ENCODE peak calls at places on chromosomes 1 and 21, in four cellular contexts. J, K, V and W are unnamed samples.

GRCh38 chr1:174902531-174903099 is 97.1 kb upstream of the CACYBP start:
- DNase-seq in J (no peak), K (no peak), V (no peak), W (peak; percentile 34)

GRCh38 chr1:234961468-234962339 is 166.9 kb downstream of the TOMM20 start:
- DNase-seq in J (no peak), K (peak; percentile 23), V (peak; percentile 93), W (no peak)

GRCh38 chr1:16048573-16049189 is 5.1 kb downstream of the CLCNKB start:
- DNase-seq in J (no peak), K (no peak), V (peak; percentile 24), W (peak; percentile 44)

GRCh38 chr1:111778541-111779051 is 22.9 kb downstream of the DDX20 start:
- DNase-seq in J (no peak), K (no peak), V (peak; percentile 84), W (no peak)

GRCh38 chr1:228794173-228794572 is 58.9 kb downstream of the RHOU start:
- DNase-seq in J (no peak), K (no peak), V (no peak), W (no peak)

GRCh38 chr1:25971044-25971881 is 26.6 kb downstream of the PAFAH2 start:
- DNase-seq in J (no peak), K (no peak), V (no peak), W (no peak)

GRCh38 chr1:77316006-77316405 is 34.2 kb downstream of the AK5 start:
- DNase-seq in J (no peak), K (no peak), V (peak; percentile 78), W (no peak)

GRCh38 chr1:179129702-179130473 is 48.0 kb downstream of the TOR3A start:
- DNase-seq in J (no peak), K (no peak), V (no peak), W (no peak)

GRCh38 chr1:197199923-197200467 is 53.5 kb upstream of the ASPM start:
- DNase-seq in J (no peak), K (no peak), V (peak; percentile 14), W (no peak)

GRCh38 chr1:147641291-147641690 is 29.0 kb downstream of the ACP6 start:
- DNase-seq in J (no peak), K (no peak), V (no peak), W (no peak)

GRCh38 chr1:201272838-201273237 is 10.5 kb upstream of the PKP1 start:
- DNase-seq in J (no peak), K (no peak), V (no peak), W (no peak)

GRCh38 chr1:65512967-65513777 is 92.7 kb downstream of the LEPR start:
- DNase-seq in J (no peak), K (no peak), V (peak; percentile 54), W (no peak)

GRCh38 chr21:34938079-34938764 is 110.9 kb downstream of the RUNX1 start:
- DNase-seq in J (no peak), K (no peak), V (no peak), W (no peak)

GRCh38 chr1:182149411-182149965 is 88.0 kb upstream of the ZNF648 start:
- DNase-seq in J (no peak), K (no peak), V (peak; percentile 87), W (no peak)

GRCh38 chr1:229271448-229272120 is 673 bp downstream of the RAB4A start:
- DNase-seq in J (no peak), K (no peak), V (peak; percentile 28), W (no peak)

GRCh38 chr1:54664364-54664763 is 22.8 kb downstream of the MROH7 start:
- DNase-seq in J (no peak), K (no peak), V (no peak), W (no peak)

GRCh38 chr1:24727490-24728214 is 17.6 kb upstream of the CLIC4 start:
- DNase-seq in J (no peak), K (no peak), V (peak; percentile 92), W (no peak)

GRCh38 chr1:58209578-58209977 is 336.9 kb downstream of the OMA1 start:
- DNase-seq in J (no peak), K (no peak), V (no peak), W (no peak)